ENCODE peak calls at places on chromosomes 1 and 21, in six cellular contexts. W is IMR-90, O is mesenchymal stem cell, A is H9, H is H1, E is trophoblast cell. K is an unnamed sample.

GRCh38 chr1:41278076-41278475 is 36.0 kb upstream of the SCMH1 start:
- DNase-seq in W (no peak), A (no peak), H (no peak), E (no peak), O (no peak), K (no peak)

GRCh38 chr1:49728377-49728776 is 295.4 kb downstream of the AGBL4 start:
- DNase-seq in O (no peak), E (no peak), W (no peak), A (no peak), H (no peak), K (no peak)

GRCh38 chr1:118082984-118083383 is 102.0 kb downstream of the SPAG17 start:
- DNase-seq in E (no peak), A (no peak), O (no peak), H (no peak), W (no peak), K (no peak)

GRCh38 chr1:192749349-192749748 is 59.5 kb upstream of the RGS2 start:
- DNase-seq in E (no peak), W (no peak), A (no peak), O (no peak), H (no peak), K (no peak)

GRCh38 chr1:175877939-175878730 is 134.7 kb upstream of the TNR start:
- DNase-seq in E (no peak), H (no peak), W (no peak), O (no peak), A (no peak), K (no peak)

GRCh38 chr1:219959540-219960208 is 31.3 kb upstream of the SLC30A10 start:
- DNase-seq in H (no peak), W (no peak), A (no peak), E (no peak), O (no peak), K (no peak)

GRCh38 chr1:200908158-200908868 is 13.6 kb downstream of the INAVA start:
- DNase-seq in W (no peak), A (no peak), E (peak), H (no peak), O (no peak), K (no peak)

GRCh38 chr1:15039901-15040300 is 113.6 kb upstream of the TMEM51 start:
- DNase-seq in W (no peak), H (no peak), E (no peak), A (no peak), O (no peak), K (no peak)

GRCh38 chr1:89298461-89298860 is 25.8 kb upstream of the GBP5 start:
- DNase-seq in H (no peak), W (no peak), E (no peak), A (no peak), O (no peak), K (no peak)

GRCh38 chr1:119009300-119009660 is 21.1 kb upstream of the TBX15 start:
- DNase-seq in W (no peak), E (no peak), A (no peak), O (no peak), H (no peak), K (no peak)

GRCh38 chr1:44807364-44808062 is 362 bp upstream of the DYNLT4 start:
- DNase-seq in O (peak), A (peak), E (peak), W (peak), H (no peak), K (peak)

GRCh38 chr21:42163511-42163863 is 55.5 kb upstream of the ABCG1 start:
- DNase-seq in O (no peak), E (no peak), W (no peak), H (no peak), A (no peak), K (no peak)

GRCh38 chr1:18770799-18771198 is 88.7 kb downstream of the TAS1R2 start:
- DNase-seq in H (no peak), O (no peak), W (no peak), A (no peak), E (no peak), K (no peak)

GRCh38 chr1:84672080-84672735 is 18.1 kb downstream of the SSX2IP start:
- DNase-seq in W (no peak), A (no peak), O (no peak), E (no peak), H (no peak), K (no peak)

GRCh38 chr1:34266127-34266951 is 89.6 kb downstream of the C1orf94 start:
- DNase-seq in A (peak), W (no peak), H (peak), O (no peak), E (no peak), K (no peak)

GRCh38 chr1:16617101-16617727 is 3.9 kb upstream of the NBPF1 start:
- DNase-seq in A (peak), O (no peak), H (peak), E (no peak), W (no peak), K (no peak)

GRCh38 chr21:44958471-44959191 is 18.8 kb downstream of the SLX9 start:
- DNase-seq in H (no peak), O (peak), W (peak), A (no peak), E (peak), K (peak)

GRCh38 chr1:201914456-201915235 is 25.9 kb downstream of the SHISA4 start:
- DNase-seq in O (no peak), A (no peak), E (no peak), H (no peak), W (peak), K (no peak)

GRCh38 chr1:201911827-201912571 is 23.3 kb downstream of the SHISA4 start:
- DNase-seq in W (no peak), A (no peak), E (no peak), H (no peak), O (no peak), K (no peak)

GRCh38 chr1:201916649-201917249 is 28.1 kb downstream of the SHISA4 start:
- DNase-seq in E (peak), A (no peak), O (peak), W (peak), H (no peak), K (no peak)

GRCh38 chr1:201917362-201918033 is 28.8 kb downstream of the SHISA4 start:
- DNase-seq in A (no peak), E (no peak), H (no peak), W (peak), O (peak), K (no peak)

DNA sequence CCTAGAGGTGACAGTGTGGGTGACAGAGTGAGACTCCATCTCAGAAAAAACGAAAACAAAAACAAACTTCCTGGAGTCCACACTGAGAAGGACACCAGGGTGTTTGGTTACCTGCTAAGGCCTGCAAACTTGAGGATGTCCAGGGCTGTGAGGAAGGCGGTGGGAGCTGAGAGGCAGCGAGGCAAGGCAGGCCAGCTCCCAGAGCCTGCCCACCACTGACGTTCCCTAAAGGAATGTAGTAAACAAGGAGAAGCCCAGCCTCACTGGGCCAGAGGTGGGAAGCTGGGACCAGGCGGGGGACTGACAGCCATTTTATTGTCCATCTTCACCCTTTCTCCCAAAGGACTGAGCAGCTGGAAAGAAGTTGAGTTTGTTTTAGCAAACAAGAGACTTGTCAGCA is 24.1 kb downstream of the SHISA4 start:
- DNase-seq in E (peak), O (peak), W (peak), A (no peak), H (no peak), K (no peak)
- H2AFZ ChIP-seq in E (no peak), O (no peak), W (peak), A (no peak), H (no peak), K (peak)

GRCh38 chr1:32742956-32743355 is 40.4 kb upstream of the SYNC start:
- DNase-seq in W (no peak), H (no peak), O (no peak), E (no peak), A (no peak), K (no peak)
- H3K18ac ChIP-seq in W (no peak), H (peak), O (no peak), E (no peak), A (no peak), K (peak)

GRCh38 chr1:20123696-20124450 is 4.5 kb upstream of the PLA2G2D start:
- DNase-seq in E (no peak), A (no peak), H (no peak), O (no peak), W (no peak), K (no peak)
- H2AFZ ChIP-seq in E (no peak), A (no peak), H (no peak), O (no peak), W (no peak), K (no peak)

GRCh38 chr1:54857741-54858665 is 29.0 kb downstream of the DHCR24 start:
- DNase-seq in E (peak), H (no peak), W (peak), A (no peak), O (peak), K (no peak)
- H3K18ac ChIP-seq in E (no peak), H (no peak), W (no peak), A (no peak), O (no peak), K (no peak)

K was measured in neuronal stem cell.